ENCODE peak calls at places on chromosomes 2 and 18, in ten cellular contexts. O is activated effector memory CD4-positive, alpha-beta T cell treated with Interleukin-2 at 50 U/mL for 16 hours; I is NCI-H524 treated with DMSO at 0.1 percent for 48 hours; P is occipital lobe; F is AG20443; Q is NCI-H2081; C is GM10248; E is SHP77; T is glutamatergic neuron; B is A549. S is an unnamed sample.

GRCh38 chr2:237592425-237592980 is 2.0 kb upstream of the RAB17 start:
- DNase-seq in P (no peak), Q (no peak), E (no peak), O (no peak), B (no peak), C (no peak), I (no peak), F (no peak), T (no peak), S (no peak)

GRCh38 chr18:70261141-70261788 is 27.6 kb upstream of the SOCS6 start:
- DNase-seq in O (no peak), E (no peak), F (no peak), T (no peak), P (no peak), I (no peak), C (no peak), Q (no peak), B (no peak), S (no peak)

GRCh38 chr2:100891911-100892642 is 72.1 kb downstream of the NPAS2 start:
- DNase-seq in Q (no peak), I (no peak), C (no peak), O (no peak), T (no peak), E (no peak), F (peak), B (no peak), P (no peak), S (no peak)

GRCh38 chr2:230930928-230931555 is 6.0 kb upstream of the GPR55 start:
- DNase-seq in E (no peak), O (no peak), Q (no peak), F (no peak), I (no peak), C (no peak), P (no peak), T (no peak), B (no peak), S (no peak)

GRCh38 chr2:30481323-30481800 is 34.3 kb downstream of the LCLAT1 start:
- DNase-seq in T (no peak), I (no peak), Q (no peak), E (no peak), P (no peak), O (no peak), F (no peak), C (no peak), B (no peak), S (peak)

GRCh38 chr2:218397502-218398436 is 1.9 kb upstream of the CTDSP1 start:
- DNase-seq in I (peak), P (no peak), C (peak), Q (peak), F (peak), B (peak), T (no peak), E (peak), O (peak), S (peak)

GRCh38 chr2:17573085-17573805 is 32.7 kb downstream of the VSNL1 start:
- DNase-seq in E (no peak), F (no peak), B (no peak), C (no peak), P (no peak), I (no peak), O (no peak), Q (no peak), T (no peak), S (no peak)

GRCh38 chr18:76348267-76349066 is 146.6 kb downstream of the ZNF516 start:
- DNase-seq in C (no peak), B (no peak), O (no peak), F (no peak), T (no peak), I (no peak), E (peak), Q (peak), P (no peak), S (no peak)

GRCh38 chr2:69125816-69126215 is 112.8 kb downstream of the ANTXR1 start:
- DNase-seq in C (no peak), F (no peak), P (no peak), I (no peak), E (no peak), T (no peak), O (no peak), Q (no peak), B (no peak), S (no peak)

GRCh38 chr2:43766006-43766405 is 7.8 kb upstream of the DYNC2LI1 start:
- DNase-seq in C (no peak), E (no peak), Q (no peak), I (no peak), B (no peak), O (no peak), F (no peak), T (no peak), P (no peak), S (no peak)

GRCh38 chr2:85827879-85828569 is 60.8 kb downstream of the ST3GAL5 start:
- DNase-seq in O (no peak), T (no peak), F (no peak), Q (no peak), C (no peak), P (no peak), E (no peak), I (no peak), B (no peak), S (no peak)

GRCh38 chr18:24786027-24786426 is 325.6 kb downstream of the HRH4 start:
- DNase-seq in F (no peak), O (no peak), T (no peak), I (no peak), E (no peak), B (no peak), Q (peak), C (no peak), P (no peak), S (no peak)

GRCh38 chr2:102975996-102976636 is 214.3 kb downstream of the TMEM182 start:
- DNase-seq in P (peak), T (peak), C (no peak), I (peak), O (no peak), E (peak), B (peak), Q (peak), F (peak), S (no peak)

GRCh38 chr18:49722472-49722871 is 90.9 kb downstream of the ACAA2 start:
- DNase-seq in T (no peak), O (no peak), B (no peak), P (no peak), I (no peak), Q (no peak), F (no peak), E (no peak), C (no peak), S (no peak)

GRCh38 chr18:77181950-77182707 is 49.5 kb upstream of the MBP start:
- DNase-seq in O (no peak), P (no peak), B (no peak), F (no peak), T (no peak), I (no peak), Q (no peak), E (peak), C (no peak), S (no peak)

GRCh38 chr18:49618741-49619392 is 57.0 kb downstream of the LIPG start:
- DNase-seq in T (no peak), Q (no peak), B (no peak), F (peak), C (no peak), P (no peak), O (no peak), E (no peak), I (no peak), S (no peak)

GRCh38 chr18:5585653-5586052 is 41.9 kb upstream of the EPB41L3 start:
- DNase-seq in T (no peak), B (no peak), C (no peak), P (no peak), I (no peak), O (no peak), F (no peak), E (no peak), Q (no peak), S (no peak)

GRCh38 chr2:161131074-161131680 is 29.1 kb upstream of the TANK start:
- DNase-seq in C (no peak), E (no peak), B (no peak), I (peak), O (no peak), Q (no peak), F (no peak), P (no peak), T (no peak), S (no peak)